ENCODE peak calls at places on chromosomes 1 and 21, in four cellular contexts. Y is K562, O is A549, R is ovary. V is an unnamed sample.

GRCh38 chr1:27391511-27392095 is 819 bp upstream of the GPR3 start:
- DNase-seq in O (peak), R (peak), Y (peak), V (no peak)

GRCh38 chr1:48552420-48552819 is 80.4 kb upstream of the SPATA6 start:
- DNase-seq in Y (peak), O (peak), R (no peak), V (no peak)

GRCh38 chr21:38323721-38324591 is 67.2 kb downstream of the KCNJ15 start:
- DNase-seq in R (no peak), Y (no peak), O (peak), V (no peak)

GRCh38 chr1:100627018-100627716 is 89.2 kb downstream of the GPR88 start:
- DNase-seq in Y (no peak), R (no peak), O (no peak), V (no peak)

GRCh38 chr1:3403388-3404179 is 50.9 kb upstream of the ARHGEF16 start:
- DNase-seq in Y (no peak), O (no peak), R (no peak), V (no peak)

GRCh38 chr1:38783659-38784229 is 75.8 kb downstream of the RRAGC start:
- DNase-seq in R (no peak), O (no peak), Y (peak), V (no peak)

GRCh38 chr21:14972678-14973077 is 92.1 kb downstream of the NRIP1 start:
- DNase-seq in R (no peak), Y (no peak), O (no peak), V (no peak)

GRCh38 chr1:47627471-47628370 is 189.9 kb downstream of the FOXD2 start:
- DNase-seq in R (no peak), O (no peak), Y (no peak), V (peak)

GRCh38 chr1:80047791-80048190 is 1041.3 kb upstream of the ADGRL4 start:
- DNase-seq in O (no peak), Y (no peak), R (no peak), V (no peak)

GRCh38 chr1:3674100-3675094 is 22.1 kb downstream of the TP73 start:
- DNase-seq in Y (no peak), R (no peak), O (no peak), V (no peak)

GRCh38 chr1:48246727-48247126 is 24.2 kb downstream of the SLC5A9 start:
- DNase-seq in R (no peak), O (no peak), Y (no peak), V (no peak)

GRCh38 chr21:31293986-31294385 is 50.1 kb downstream of the TIAM1 start:
- DNase-seq in Y (no peak), R (no peak), O (peak), V (no peak)

GRCh38 chr1:40622051-40622450 is 43.4 kb downstream of the RIMS3 start:
- DNase-seq in R (no peak), O (no peak), Y (no peak), V (peak)

GRCh38 chr1:198880818-198881597 is 242.2 kb downstream of the PTPRC start:
- DNase-seq in Y (no peak), O (peak), R (no peak), V (no peak)

GRCh38 chr1:28983509-28984310 is 69.3 kb downstream of the EPB41 start:
- DNase-seq in Y (no peak), O (peak), R (no peak), V (no peak)

GRCh38 chr1:63701187-63701586 is 72.6 kb upstream of the ROR1 start:
- DNase-seq in R (no peak), Y (no peak), O (peak), V (no peak)

GRCh38 chr1:75136158-75136815 is 2.1 kb downstream of the LHX8 start:
- DNase-seq in O (peak), R (no peak), Y (no peak), V (no peak)

GRCh38 chr1:187032982-187033705 is 204.4 kb downstream of the PLA2G4A start:
- DNase-seq in O (no peak), Y (no peak), R (no peak), V (no peak)

GRCh38 chr21:25759573-25759972 is 24.8 kb downstream of the GABPA start:
- DNase-seq in R (no peak), Y (no peak), O (no peak), V (no peak)

GRCh38 chr21:14917762-14918161 is 147.0 kb downstream of the NRIP1 start:
- DNase-seq in Y (no peak), R (no peak), O (no peak), V (no peak)

GRCh38 chr1:176831150-176831549 is 333.4 kb downstream of the ASTN1 start:
- DNase-seq in R (no peak), O (no peak), Y (no peak), V (no peak)

GRCh38 chr1:210250998-210251679 is 18.5 kb downstream of the SERTAD4 start:
- DNase-seq in O (peak), R (peak), Y (no peak), V (no peak)

GRCh38 chr1:41689596-41689995 is 205.1 kb upstream of the EDN2 start:
- DNase-seq in R (no peak), O (no peak), Y (no peak), V (no peak)

DNA sequence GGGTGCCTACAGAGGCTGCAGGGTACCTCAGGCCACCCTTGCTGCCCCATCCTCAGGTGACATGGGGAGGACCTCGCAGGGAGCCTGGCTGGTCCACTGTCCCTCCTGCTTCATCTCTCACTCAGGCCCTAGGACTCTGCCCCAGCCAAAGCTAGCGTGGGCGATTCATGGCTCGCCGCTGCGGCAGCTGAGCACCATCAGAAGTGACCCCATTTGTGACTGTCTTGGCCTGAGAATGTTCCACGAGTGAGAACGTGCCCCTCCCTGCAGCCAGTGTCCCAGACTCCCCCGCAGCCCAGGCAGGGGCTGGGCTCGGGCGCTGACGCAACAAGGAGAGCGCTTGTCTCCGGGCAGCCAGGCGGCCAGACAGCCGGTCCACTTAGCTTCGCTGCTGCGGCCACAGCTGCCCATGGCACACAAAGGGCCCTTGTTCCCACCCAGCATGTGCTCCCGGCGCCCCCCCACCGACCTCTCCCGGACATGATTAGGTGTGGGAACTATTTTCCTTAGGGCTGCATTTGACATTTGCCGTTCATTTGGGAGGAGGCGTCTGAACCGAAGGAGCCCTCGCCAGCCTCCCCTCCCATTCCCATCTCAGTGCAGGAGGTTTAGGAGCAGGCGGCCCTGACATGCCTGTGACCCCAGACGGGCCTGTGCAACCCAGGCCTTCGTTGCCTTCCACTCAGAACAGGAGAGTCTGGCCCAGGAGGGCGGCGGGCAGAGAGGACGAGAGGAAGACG is 19.3 kb upstream of the POFUT2 start:
- DNase-seq in O (no peak), Y (peak), R (peak), V (peak)
- TF ChIP-seq EP300 in O (no peak), Y (no peak), R (peak), V (no peak)

GRCh38 chr1:11787804-11788436 is 17.8 kb downstream of the MTHFR start:
- DNase-seq in Y (no peak), R (no peak), O (no peak), V (no peak)
- TF ChIP-seq POLR2A in Y (peak), R (no peak), O (no peak), V (no peak)

DNA sequence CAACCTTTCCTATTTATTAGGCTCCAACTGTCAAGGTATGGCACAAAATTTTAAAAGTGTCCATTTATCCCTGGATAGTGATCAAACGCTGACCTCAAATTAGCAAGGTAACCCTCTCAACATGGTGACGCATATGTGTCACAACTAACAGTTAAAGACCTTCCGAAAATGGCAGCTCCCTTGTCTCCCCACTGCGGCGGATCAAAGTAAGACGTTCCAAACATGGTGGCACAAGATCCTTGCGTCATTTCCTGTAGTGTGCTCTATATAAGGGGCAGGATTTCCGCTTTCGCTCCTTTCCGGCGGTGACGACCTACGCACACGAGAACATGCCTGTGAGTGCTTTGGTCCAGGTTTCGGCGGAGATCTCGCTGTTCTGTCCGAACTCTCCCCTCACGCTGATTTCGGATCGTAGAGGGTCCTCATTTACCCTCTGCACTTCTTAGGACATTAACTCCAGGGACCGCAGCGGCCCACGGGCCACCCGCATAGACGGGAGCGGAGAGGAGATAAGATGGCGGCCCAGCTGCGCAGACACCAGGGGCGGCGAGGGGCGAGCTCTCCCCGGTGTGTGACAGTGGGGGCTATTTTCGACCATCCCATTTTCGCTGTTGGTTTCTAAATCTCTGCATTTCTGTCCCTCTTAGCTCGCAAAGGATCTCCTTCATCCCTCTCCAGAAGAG is at the start of gene RPS27:
- DNase-seq in Y (peak), R (peak), O (peak), V (peak)
- TF ChIP-seq EP300 in Y (peak), R (peak), O (no peak), V (no peak)

DNA sequence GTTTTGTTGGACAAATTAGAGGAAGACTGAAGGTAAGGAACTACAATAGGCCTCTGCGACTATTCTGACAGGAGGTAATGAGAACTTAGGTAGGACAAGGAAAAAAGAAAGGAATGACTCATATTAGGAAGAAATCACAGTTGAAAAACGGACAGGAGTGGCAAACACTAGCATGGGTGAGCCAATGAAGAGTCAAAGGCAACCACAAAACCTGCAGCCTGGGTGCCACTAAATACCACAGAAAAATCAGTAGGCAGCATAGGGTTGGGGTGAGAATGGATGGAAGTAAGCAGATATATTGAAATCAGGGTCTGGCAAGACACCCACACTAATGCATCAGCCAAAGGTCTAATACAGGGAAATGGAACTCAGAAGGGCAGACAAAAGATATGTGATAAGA is 10.0 kb downstream of the RBM34 start:
- DNase-seq in R (no peak), O (no peak), Y (no peak), V (no peak)
- TF ChIP-seq POLR2A in R (no peak), O (no peak), Y (no peak), V (no peak)

GRCh38 chr1:202888507-202889360 is at the start of gene RABIF:
- DNase-seq in Y (peak), R (peak), O (peak), V (peak)
- TF ChIP-seq EP300 in Y (no peak), R (no peak), O (no peak), V (no peak)

GRCh38 chr1:151537112-151537511 is 3.0 kb upstream of the TUFT1 start:
- DNase-seq in O (peak), Y (peak), R (no peak), V (no peak)

GRCh38 chr1:151535326-151536271 is 4.5 kb upstream of the TUFT1 start:
- DNase-seq in O (peak), Y (no peak), R (no peak), V (peak)

GRCh38 chr1:151533870-151534269 is 6.2 kb upstream of the TUFT1 start:
- DNase-seq in O (no peak), Y (no peak), R (no peak), V (no peak)

GRCh38 chr1:151534662-151535278 is 5.3 kb upstream of the TUFT1 start:
- DNase-seq in O (peak), Y (peak), R (peak), V (peak)

GRCh38 chr1:151536499-151536898 is 3.6 kb upstream of the TUFT1 start:
- DNase-seq in Y (no peak), R (no peak), O (no peak), V (no peak)
- TF ChIP-seq POLR2A in Y (no peak), R (no peak), O (no peak), V (no peak)

V was measured in suprapubic skin.